ENCODE peak calls at places on chromosome 15, in five cellular contexts. Q, M, P, N and H are unnamed samples.
A peak's percentile ranks its signal among the peaks of the same experiment; 100 is the strongest.

GRCh38 chr15:72155021-72155621 is 36.9 kb downstream of the SENP8 start:
- DNase-seq in Q (peak; percentile 76), M (no peak), P (no peak), N (peak; percentile 94), H (no peak)

GRCh38 chr15:38454687-38455071 is 752 bp downstream of the FAM98B start:
- DNase-seq in Q (no peak), M (peak; percentile 32), P (no peak), N (no peak), H (no peak)

GRCh38 chr15:69668049-69668705 is 215.6 kb downstream of the RPLP1 start:
- DNase-seq in Q (no peak), M (no peak), P (peak; percentile 17), N (no peak), H (peak; percentile 21)

GRCh38 chr15:57118013-57118799 is 199.8 kb downstream of the TCF12 start:
- DNase-seq in Q (no peak), M (no peak), P (no peak), N (peak; percentile 6), H (no peak)

GRCh38 chr15:46041907-46042306 is 407.1 kb downstream of the SQOR start:
- DNase-seq in Q (no peak), M (no peak), P (no peak), N (no peak), H (no peak)

GRCh38 chr15:36658321-36658720 is 78.9 kb downstream of the CDIN1 start:
- DNase-seq in Q (no peak), M (no peak), P (no peak), N (no peak), H (no peak)

GRCh38 chr15:60399931-60400330 is 2.1 kb upstream of the ANXA2 start:
- DNase-seq in Q (no peak), M (no peak), P (no peak), N (no peak), H (no peak)

GRCh38 chr15:88262064-88262463 is 5.5 kb upstream of the NTRK3 start:
- DNase-seq in Q (no peak), M (no peak), P (no peak), N (no peak), H (no peak)

GRCh38 chr15:38300395-38300794 is 47.8 kb downstream of the SPRED1 start:
- DNase-seq in Q (no peak), M (no peak), P (no peak), N (no peak), H (no peak)

GRCh38 chr15:98875309-98875708 is 132.3 kb downstream of the PGPEP1L start:
- DNase-seq in Q (no peak), M (no peak), P (no peak), N (no peak), H (no peak)

GRCh38 chr15:45763170-45763869 is 128.5 kb downstream of the SQOR start:
- DNase-seq in Q (no peak), M (no peak), P (no peak), N (no peak), H (no peak)

GRCh38 chr15:43509923-43510229 is 7.5 kb upstream of the MAP1A start:
- DNase-seq in Q (no peak), M (no peak), P (no peak), N (no peak), H (peak; percentile 5)

GRCh38 chr15:30885814-30886213 is 17.9 kb upstream of the FAN1 start:
- DNase-seq in Q (no peak), M (peak; percentile 60), P (no peak), N (no peak), H (no peak)

GRCh38 chr15:57235865-57236264 is 140.4 kb upstream of the CGNL1 start:
- DNase-seq in Q (no peak), M (peak; percentile 48), P (no peak), N (no peak), H (no peak)

GRCh38 chr15:81293728-81294500 is 30.0 kb downstream of the STARD5 start:
- DNase-seq in Q (no peak), M (no peak), P (peak; percentile 98), N (no peak), H (peak; percentile 58)

DNA sequence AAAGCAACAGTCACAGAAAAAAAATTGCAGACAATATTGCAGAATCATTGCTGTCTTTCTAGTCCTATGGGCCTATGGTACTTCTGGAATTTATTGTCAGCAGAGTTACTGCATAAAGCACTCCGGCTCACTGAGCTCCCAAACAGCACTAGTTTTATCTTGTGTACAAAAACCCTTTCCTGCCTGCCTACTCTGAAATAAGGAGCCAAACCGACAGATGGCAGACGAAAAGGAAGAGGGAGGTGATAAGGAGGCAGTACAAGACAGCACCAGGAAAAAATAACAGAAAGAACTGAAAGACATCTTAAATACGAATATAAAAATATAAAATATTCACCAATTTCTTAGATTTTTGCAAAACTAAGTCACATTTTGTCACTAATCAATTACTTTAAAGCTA is 15.6 kb downstream of the HERC1 start:
- DNase-seq in Q (no peak), M (peak; percentile 12), P (no peak), N (no peak), H (no peak)
- TF ChIP-seq CTCF in Q (no peak), M (peak; percentile 6), P (no peak), N (no peak), H (no peak)

GRCh38 chr15:86101818-86102217 is 22.1 kb downstream of the AGBL1 start:
- DNase-seq in Q (no peak), M (no peak), P (no peak), N (no peak), H (no peak)
- TF ChIP-seq CTCF in Q (no peak), M (no peak), P (no peak), N (no peak), H (no peak)

DNA sequence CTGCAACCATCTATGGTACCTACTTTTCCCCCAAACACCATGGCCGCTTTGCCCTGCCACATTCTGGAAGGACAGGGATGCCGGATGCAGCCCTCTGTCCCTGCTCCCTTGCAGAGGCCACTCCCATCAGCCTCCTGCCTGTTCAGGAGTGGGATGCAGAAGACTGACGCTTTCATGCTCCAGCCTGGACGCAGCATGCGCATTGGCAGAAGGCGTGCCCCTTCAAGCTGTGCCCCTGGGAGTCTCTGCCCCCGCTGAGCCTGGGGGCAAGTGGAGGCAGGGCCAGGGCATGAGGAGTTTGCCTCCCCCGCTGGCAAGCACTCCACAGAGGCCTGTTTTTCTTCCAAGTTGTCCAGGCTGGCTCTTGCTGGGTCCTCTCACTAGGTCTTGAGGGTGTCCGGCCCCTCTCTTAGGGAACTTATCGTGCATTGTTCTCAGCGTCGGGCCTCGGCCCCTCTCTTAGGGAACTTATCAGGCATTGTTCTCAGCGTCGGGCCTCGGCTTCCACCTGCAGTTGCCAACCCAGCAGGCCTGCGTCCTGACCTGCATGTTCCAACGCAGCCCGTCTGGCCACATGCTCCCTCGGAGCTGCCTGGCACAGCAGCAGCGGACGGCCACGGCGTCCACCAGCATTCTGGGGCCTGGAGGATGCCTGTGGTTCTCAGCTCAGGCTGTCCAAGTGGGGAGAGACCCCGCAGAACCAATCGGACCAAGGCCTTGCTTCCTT is 14.6 kb upstream of the SNRPA1 start:
- DNase-seq in Q (no peak), M (no peak), P (no peak), N (no peak), H (no peak)
- TF ChIP-seq CTCF in Q (no peak), M (no peak), P (no peak), N (no peak), H (no peak)

GRCh38 chr15:34490421-34491193 is 53.0 kb upstream of the GOLGA8A start:
- DNase-seq in Q (no peak), M (peak; percentile 83), P (no peak), N (no peak), H (no peak)
- TF ChIP-seq CTCF in Q (no peak), M (no peak), P (no peak), N (no peak), H (no peak)

DNA sequence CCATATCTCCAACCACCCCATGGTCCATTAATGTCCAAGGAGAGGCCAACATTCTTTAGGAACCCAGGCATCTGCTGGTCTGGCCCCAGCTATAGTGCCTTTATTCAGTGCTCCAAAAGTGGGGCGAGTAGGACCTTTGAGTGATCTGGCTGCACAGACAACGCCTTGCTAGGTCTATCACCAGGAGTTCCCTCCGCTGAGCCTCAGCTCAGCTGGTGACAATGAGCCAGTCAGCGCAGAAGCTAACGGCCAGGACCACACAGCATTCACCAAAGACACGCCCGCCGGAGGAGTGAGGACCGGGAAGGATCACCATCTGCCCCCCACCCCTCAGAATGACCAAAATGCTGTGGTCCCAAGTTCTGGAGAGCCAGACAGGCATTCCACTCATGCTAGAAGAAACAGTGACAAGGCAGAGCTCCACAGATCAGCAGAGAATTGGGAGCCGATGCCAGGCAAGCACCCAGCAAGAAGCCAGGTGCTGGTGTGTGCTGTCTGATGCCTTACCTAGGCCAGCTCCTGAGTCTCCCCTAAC is 19.0 kb downstream of the TBC1D2B start:
- DNase-seq in Q (no peak), M (no peak), P (no peak), N (no peak), H (no peak)
- TF ChIP-seq CTCF in Q (no peak), M (no peak), P (no peak), N (no peak), H (no peak)

GRCh38 chr15:67181221-67181639 is 73.2 kb downstream of the AAGAB start:
- DNase-seq in Q (no peak), M (no peak), P (no peak), N (no peak), H (no peak)
- TF ChIP-seq CTCF in Q (no peak), M (no peak), P (peak; percentile 33), N (no peak), H (peak; percentile 21)

DNA sequence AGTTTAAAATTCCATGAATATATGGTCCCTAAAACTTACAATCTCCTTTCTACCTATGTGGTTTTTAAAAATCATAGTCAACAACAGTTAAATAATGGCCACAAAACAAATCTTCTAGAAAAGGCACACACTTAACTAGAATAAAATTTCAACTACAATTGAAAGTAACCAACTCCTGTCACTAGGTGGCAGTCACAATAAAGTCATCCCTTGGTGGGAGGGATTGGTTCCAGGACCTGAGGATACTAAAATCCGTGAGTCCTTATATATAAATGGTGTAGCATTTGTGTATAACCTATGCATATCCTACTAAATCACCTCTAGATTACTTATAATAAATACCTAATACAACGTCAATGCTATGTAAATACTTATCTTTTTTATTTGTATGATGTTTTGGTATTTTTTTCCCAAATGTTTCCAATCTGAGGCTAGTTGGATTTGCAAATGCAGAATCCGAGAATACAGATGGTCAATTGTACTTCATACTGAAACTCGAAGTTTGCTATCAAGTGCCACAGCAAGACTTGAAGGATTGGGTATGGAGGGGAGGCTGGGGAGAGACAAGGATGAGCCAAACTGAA is 172.6 kb downstream of the FMN1 start:
- DNase-seq in Q (no peak), M (peak; percentile 70), P (no peak), N (peak; percentile 2), H (peak; percentile 62)
- TF ChIP-seq CTCF in Q (peak; percentile 57), M (peak; percentile 78), P (peak; percentile 50), N (no peak), H (peak; percentile 55)